ENCODE peak calls at places on chromosomes 1 and 21, in four cellular contexts. Y is mesothelial cell of epicardium, T is activated B cell treated with CpG ODN at 0.5 μM for 24 hours, U is uterus. O is an unnamed sample.
A peak's percentile ranks its signal among the peaks of the same experiment; 100 is the strongest.

GRCh38 chr1:235176486-235176885 is 15.4 kb upstream of the RBM34 start:
- DNase-seq in Y (no peak), T (no peak), U (no peak), O (no peak)

GRCh38 chr1:31984419-31985347 is 29.0 kb upstream of the KHDRBS1 start:
- DNase-seq in U (no peak), Y (no peak), T (no peak), O (no peak)

GRCh38 chr1:36342426-36343185 is 19.2 kb upstream of the EVA1B start:
- DNase-seq in U (peak; percentile 40), T (peak; percentile 47), Y (no peak), O (no peak)

GRCh38 chr1:93667642-93668041 is 14.0 kb downstream of the BCAR3 start:
- DNase-seq in Y (no peak), T (no peak), U (no peak), O (no peak)

GRCh38 chr21:43362306-43362927 is 64.5 kb downstream of the SIK1 start:
- DNase-seq in T (peak; percentile 62), Y (no peak), U (peak; percentile 42), O (no peak)

GRCh38 chr1:201536542-201536941 is 2.4 kb upstream of the NAV1 start:
- DNase-seq in Y (no peak), U (peak; percentile 72), T (no peak), O (no peak)

GRCh38 chr1:100924212-100924611 is 28.3 kb downstream of the SLC30A7 start:
- DNase-seq in U (no peak), Y (no peak), T (no peak), O (no peak)

GRCh38 chr1:150813028-150813707 is 5.1 kb upstream of the CTSK start:
- DNase-seq in Y (no peak), T (no peak), U (peak; percentile 41), O (peak; percentile 41)

GRCh38 chr1:22884806-22885559 is 87.7 kb downstream of the LACTBL1 start:
- DNase-seq in Y (no peak), U (no peak), T (no peak), O (no peak)

DNA sequence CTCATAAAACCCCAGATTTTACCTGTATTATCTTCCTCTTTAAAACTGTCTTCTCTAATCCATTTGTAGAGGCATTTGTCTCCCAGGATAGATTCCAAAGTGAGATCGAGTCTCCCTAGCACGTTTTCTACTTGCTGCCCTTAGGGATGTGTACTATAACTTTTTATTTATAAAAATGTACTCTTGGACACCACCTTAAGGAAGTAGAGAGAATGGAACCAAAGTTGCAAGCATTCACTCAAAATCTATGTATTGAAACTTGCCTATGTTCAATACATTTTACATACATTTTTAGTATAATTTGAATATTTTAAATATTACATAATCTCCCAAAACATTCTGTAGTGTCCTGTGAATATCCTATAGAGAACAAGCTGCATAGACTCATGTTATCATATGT is 842 bp upstream of the SPRR2A start:
- DNase-seq in T (no peak), Y (no peak), U (no peak), O (no peak)
- TF ChIP-seq CTCF in T (no peak), Y (peak; percentile 14), U (no peak), O (no peak)

DNA sequence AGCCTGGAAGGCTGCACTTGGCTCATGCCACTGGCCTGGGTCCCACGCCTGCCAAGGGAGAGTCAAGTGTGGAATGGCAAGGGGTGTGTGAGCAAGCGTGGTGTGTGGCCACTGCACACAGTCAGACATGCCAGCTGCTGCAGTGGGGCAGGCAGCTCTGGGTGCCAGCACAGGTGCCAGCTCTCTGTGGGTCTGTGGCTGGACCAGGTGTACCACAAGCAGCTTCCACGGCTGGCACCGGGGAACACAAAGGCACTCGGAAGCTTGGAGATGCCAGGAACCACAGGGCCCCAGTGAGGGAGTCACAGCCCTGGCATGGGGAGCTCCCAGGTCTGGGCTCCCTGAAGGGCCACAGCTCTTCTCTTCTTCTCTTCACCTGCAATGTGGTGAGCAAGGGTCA is 34.8 kb downstream of the ACTL8 start:
- DNase-seq in Y (no peak), U (no peak), T (no peak), O (no peak)
- TF ChIP-seq CTCF in Y (no peak), U (no peak), T (no peak), O (no peak)

GRCh38 chr21:41322496-41323382 is 6.1 kb downstream of the FAM3B start:
- DNase-seq in T (no peak), Y (no peak), U (no peak), O (peak; percentile 27)

GRCh38 chr21:41321908-41322495 is 5.4 kb downstream of the FAM3B start:
- DNase-seq in U (no peak), T (no peak), Y (no peak), O (no peak)

GRCh38 chr21:41318218-41318617 is 1.6 kb downstream of the FAM3B start:
- DNase-seq in Y (no peak), U (no peak), T (no peak), O (no peak)

GRCh38 chr21:41319273-41319672 is 2.7 kb downstream of the FAM3B start:
- DNase-seq in Y (no peak), U (no peak), T (no peak), O (no peak)

DNA sequence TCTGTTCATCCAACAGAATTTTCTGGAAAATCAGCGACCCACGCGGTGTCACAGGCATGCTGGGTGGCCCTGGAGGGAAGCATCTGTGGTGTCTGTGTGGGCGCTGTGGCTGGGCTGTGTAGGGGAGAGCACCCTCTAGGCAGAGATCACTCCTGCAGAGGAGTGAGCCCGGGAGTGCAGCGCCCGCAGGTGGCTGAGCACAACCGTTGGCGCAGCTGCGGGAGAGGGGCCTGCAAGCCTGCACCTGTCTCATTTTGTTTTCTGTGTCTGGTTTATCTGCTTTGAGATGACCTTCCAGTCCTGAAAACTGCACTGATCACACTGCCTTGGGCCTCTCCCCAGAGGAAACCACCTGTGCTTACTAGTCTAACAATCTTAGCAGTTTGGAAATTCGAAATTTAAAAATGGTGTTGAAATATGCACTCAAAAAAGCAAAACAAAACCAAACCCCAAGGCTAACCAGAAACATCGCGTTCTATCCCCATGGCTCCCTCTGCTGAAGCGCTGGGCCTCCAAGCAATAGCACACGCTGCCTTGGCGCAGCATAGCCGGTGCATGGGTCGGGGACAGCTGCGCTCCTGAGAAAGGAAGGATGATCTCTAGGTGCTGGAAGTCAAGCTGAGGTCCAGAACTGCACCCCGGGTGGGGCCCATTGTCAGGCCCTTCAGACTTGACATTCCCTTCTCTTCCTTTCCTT is 4.8 kb downstream of the FAM3B start:
- DNase-seq in Y (no peak), U (no peak), T (no peak), O (no peak)
- TF ChIP-seq CTCF in Y (no peak), U (no peak), T (no peak), O (no peak)

DNA sequence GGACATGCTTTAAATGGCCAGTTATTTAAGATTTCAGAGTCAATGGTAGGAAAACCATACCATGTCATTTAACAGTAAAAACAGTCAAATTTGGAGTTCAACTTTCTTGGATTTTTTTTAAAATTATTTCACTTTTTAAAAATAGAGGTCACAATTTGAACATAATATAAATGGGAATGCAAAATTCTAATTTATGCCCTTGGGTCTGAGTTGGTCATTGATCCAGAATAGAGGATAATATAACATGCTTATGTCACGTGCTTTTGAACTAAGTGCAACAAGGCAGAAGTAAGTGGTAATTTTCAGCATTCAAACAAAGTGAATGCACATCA is 113.1 kb upstream of the SLC35F3 start:
- DNase-seq in Y (no peak), T (no peak), U (no peak), O (no peak)
- TF ChIP-seq CTCF in Y (peak; percentile 24), T (peak; percentile 8), U (no peak), O (no peak)

GRCh38 chr1:60596791-60597748 is 485.3 kb upstream of the NFIA start:
- DNase-seq in Y (no peak), T (no peak), U (no peak), O (no peak)
- TF ChIP-seq CTCF in Y (no peak), T (no peak), U (no peak), O (no peak)